ENCODE peak calls at places on chromosomes 3 and 15, in nine cellular contexts. I is transverse colon, J is AG04450, O is psoas muscle, Q is lower lobe of right lung, G is fibroblast of lung, Y is tibial artery, B is adrenal gland, M is neuronal stem cell. C is an unnamed sample.

GRCh38 chr3:167493240-167493639 is 19.4 kb upstream of the SERPINI2 start:
- DNase-seq in Y (no peak), I (no peak), M (no peak), Q (no peak), O (no peak), B (no peak), J (no peak), G (no peak), C (no peak)

GRCh38 chr15:56249080-56249479 is 5.4 kb upstream of the RFX7 start:
- DNase-seq in G (peak; percentile 68), I (peak; percentile 13), M (no peak), O (no peak), B (peak; percentile 29), Y (no peak), Q (no peak), J (no peak), C (no peak)

GRCh38 chr3:121918779-121919483 is 24.7 kb downstream of the SLC15A2 start:
- DNase-seq in Q (no peak), O (no peak), Y (no peak), J (peak; percentile 13), I (no peak), G (peak; percentile 77), B (no peak), M (no peak), C (no peak)

GRCh38 chr3:49805367-49805782 is 2.3 kb downstream of the INKA1 start:
- DNase-seq in Y (peak; percentile 98), B (peak; percentile 61), Q (peak; percentile 79), M (no peak), I (peak; percentile 50), O (peak; percentile 94), J (no peak), G (peak; percentile 88), C (no peak)

GRCh38 chr15:51708013-51708412 is 26.7 kb downstream of the SCG3 start:
- DNase-seq in J (no peak), B (no peak), Y (no peak), O (no peak), Q (no peak), M (no peak), I (no peak), G (no peak), C (no peak)

GRCh38 chr15:76993114-76993715 is 1.7 kb upstream of the PSTPIP1 start:
- DNase-seq in B (no peak), M (no peak), Y (peak; percentile 45), J (no peak), I (peak; percentile 6), O (no peak), Q (no peak), G (no peak), C (no peak)

GRCh38 chr3:128382221-128382807 is 84.4 kb downstream of the DNAJB8 start:
- DNase-seq in G (no peak), Y (peak; percentile 79), J (no peak), I (peak; percentile 74), Q (no peak), O (no peak), M (no peak), B (peak; percentile 72), C (no peak)

GRCh38 chr15:51288143-51289065 is 50.0 kb downstream of the CYP19A1 start:
- DNase-seq in G (peak; percentile 64), I (peak; percentile 19), M (no peak), Q (no peak), B (no peak), O (no peak), J (no peak), Y (no peak), C (no peak)

GRCh38 chr3:5254281-5255048 is 67.0 kb downstream of the EDEM1 start:
- DNase-seq in M (no peak), Q (no peak), G (no peak), Y (no peak), I (no peak), J (no peak), O (no peak), B (no peak), C (no peak)

GRCh38 chr3:5252111-5252510 is 64.6 kb downstream of the EDEM1 start:
- DNase-seq in O (no peak), M (no peak), Y (no peak), G (no peak), I (no peak), J (no peak), B (no peak), Q (no peak), C (no peak)

GRCh38 chr3:5250467-5251195 is 63.1 kb downstream of the EDEM1 start:
- DNase-seq in B (no peak), M (no peak), O (no peak), Q (no peak), J (no peak), I (peak; percentile 15), G (peak; percentile 3), Y (no peak), C (no peak)

GRCh38 chr3:5245927-5246326 is 58.4 kb downstream of the EDEM1 start:
- DNase-seq in O (no peak), B (no peak), M (no peak), Q (no peak), G (no peak), Y (no peak), I (no peak), J (no peak), C (no peak)

DNA sequence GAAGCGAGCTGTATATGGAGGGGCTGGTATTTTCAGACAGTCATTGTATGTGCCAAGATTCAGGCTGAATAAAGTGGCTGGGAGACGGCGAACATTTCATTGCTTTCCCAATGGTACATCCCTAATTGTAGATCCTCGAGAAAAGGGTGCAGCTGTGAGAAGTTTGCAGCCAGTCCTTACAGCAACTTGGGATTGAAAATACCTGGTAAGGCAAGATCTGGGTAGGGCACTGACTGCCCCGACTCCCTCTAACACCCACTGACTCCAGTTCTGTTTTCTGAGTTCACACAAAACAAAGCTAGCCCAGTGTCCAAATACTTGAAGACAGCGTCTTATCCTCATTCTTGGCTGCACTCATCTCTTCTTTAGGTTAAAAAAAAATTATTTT is 63.7 kb downstream of the EDEM1 start:
- DNase-seq in Q (no peak), O (no peak), Y (no peak), I (no peak), B (no peak), J (no peak), G (no peak), M (no peak), C (no peak)
- H3K4me3 ChIP-seq in Q (peak overlapping the region; percentile 11), O (peak overlapping the region; percentile 48), Y (peak overlapping the region; percentile 18), I (peak overlapping the region; percentile 22), B (no peak overlapping the region), J (peak overlapping the region; percentile 40), G (peak overlapping the region; percentile 38), M (no peak overlapping the region), C (no peak overlapping the region)

DNA sequence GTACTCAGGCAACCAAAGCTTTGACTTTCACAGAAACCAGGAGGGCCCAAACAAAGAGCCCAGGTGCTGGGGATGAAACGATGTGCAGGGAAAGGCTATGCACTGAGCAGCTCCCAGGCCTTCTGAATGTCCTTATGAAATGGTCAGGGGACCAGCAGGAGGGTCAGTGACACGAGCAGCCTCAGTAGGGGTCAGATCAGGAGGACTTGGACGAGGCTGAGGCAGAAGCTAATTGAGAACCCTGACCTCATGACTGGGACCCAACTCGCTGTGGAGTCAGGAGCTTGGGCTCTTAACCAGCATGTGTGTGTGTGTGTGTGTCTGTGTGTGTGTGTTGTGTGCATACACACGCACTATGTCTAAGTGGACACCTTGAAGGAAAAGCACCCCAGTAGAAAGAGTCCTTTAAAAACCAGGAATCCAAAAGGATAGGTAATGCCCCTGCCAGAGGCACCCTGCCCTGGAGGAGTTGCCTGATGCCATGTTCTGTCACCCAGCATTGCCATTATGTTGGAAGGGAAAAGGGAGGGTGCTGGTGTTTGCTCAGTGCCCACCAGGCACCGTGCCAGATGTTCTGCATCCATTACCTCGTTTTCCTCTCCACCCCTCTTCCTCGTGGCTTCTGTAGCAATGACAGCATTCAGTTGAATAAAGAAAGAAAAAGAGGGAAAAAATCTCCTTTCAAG is 50.9 kb downstream of the CORO2B start:
- DNase-seq in M (no peak), I (no peak), J (no peak), Y (no peak), G (no peak), O (no peak), B (no peak), Q (no peak), C (no peak)
- H3K27me3 ChIP-seq in M (no peaks in the 10 kb centered on the region), I (peaks cover 25% of the 10 kb centered on the region), J (no peaks in the 10 kb centered on the region), Y (no peaks in the 10 kb centered on the region), G (no peaks in the 10 kb centered on the region), O (no peaks in the 10 kb centered on the region), B (no peaks in the 10 kb centered on the region), Q (no peaks in the 10 kb centered on the region), C (no peaks in the 10 kb centered on the region)

GRCh38 chr3:43766672-43767465 is 76.1 kb downstream of the ABHD5 start:
- DNase-seq in B (no peak), G (no peak), Q (no peak), Y (no peak), J (no peak), M (no peak), I (no peak), O (no peak), C (peak; percentile 53)

GRCh38 chr3:43769471-43770425 is 79.0 kb downstream of the ABHD5 start:
- DNase-seq in G (peak; percentile 95), I (peak; percentile 98), Y (peak; percentile 99), J (peak; percentile 88), B (peak; percentile 99), Q (peak; percentile 99), O (peak; percentile 98), M (peak; percentile 88), C (peak; percentile 78)

GRCh38 chr3:43770426-43771103 is 79.8 kb downstream of the ABHD5 start:
- DNase-seq in J (no peak), M (no peak), O (peak; percentile 70), Y (peak; percentile 87), I (peak; percentile 69), Q (peak; percentile 68), B (peak; percentile 94), G (no peak), C (no peak)

GRCh38 chr3:43768594-43768993 is 77.9 kb downstream of the ABHD5 start:
- DNase-seq in M (no peak), I (peak; percentile 16), O (peak; percentile 57), J (no peak), B (peak; percentile 60), Q (peak; percentile 58), Y (peak; percentile 77), G (peak; percentile 87), C (no peak)

DNA sequence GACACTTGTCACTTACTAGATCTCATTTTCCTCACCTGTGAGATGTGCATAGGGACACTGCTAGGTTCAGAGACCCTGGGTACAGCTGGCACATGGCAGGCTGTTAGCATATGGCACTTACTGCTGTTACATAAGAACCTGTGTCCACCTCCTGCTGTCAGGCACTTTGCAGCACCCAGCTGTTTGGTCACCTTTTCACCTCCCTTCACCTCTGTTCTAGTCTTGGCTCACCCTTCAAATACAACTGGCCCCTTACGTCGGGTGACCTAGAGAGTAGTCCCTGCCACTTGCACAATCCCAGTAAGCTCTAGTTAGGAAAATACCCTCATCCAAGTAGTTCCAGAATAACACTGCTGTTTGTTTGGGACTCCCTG is 78.3 kb downstream of the ABHD5 start:
- DNase-seq in M (no peak), Q (no peak), I (no peak), J (no peak), G (no peak), B (no peak), Y (no peak), O (no peak), C (no peak)
- H3K4me3 ChIP-seq in M (no peak overlapping the region), Q (peak overlapping the region; percentile 39), I (no peak overlapping the region), J (peak overlapping the region; percentile 31), G (no peak overlapping the region), B (no peak overlapping the region), Y (peak overlapping the region; percentile 33), O (peak overlapping the region; percentile 54), C (no peak overlapping the region)

GRCh38 chr3:160159346-160159745 is 65.9 kb upstream of the C3orf80 start:
- DNase-seq in Q (no peak), J (no peak), O (no peak), I (no peak), B (no peak), Y (no peak), G (no peak), M (no peak), C (no peak)

GRCh38 chr3:160154033-160154432 is 71.2 kb upstream of the C3orf80 start:
- DNase-seq in G (no peak), J (no peak), B (no peak), O (no peak), Q (no peak), Y (no peak), M (no peak), I (no peak), C (no peak)

GRCh38 chr3:160159806-160160205 is 65.4 kb upstream of the C3orf80 start:
- DNase-seq in I (no peak), G (no peak), Q (no peak), J (no peak), B (no peak), O (no peak), M (no peak), Y (no peak), C (no peak)

GRCh38 chr3:160152638-160153037 is 72.6 kb upstream of the C3orf80 start:
- DNase-seq in Q (no peak), O (no peak), J (no peak), I (no peak), G (no peak), Y (no peak), M (no peak), B (peak; percentile 33), C (no peak)

GRCh38 chr3:160157321-160157720 is 67.9 kb upstream of the C3orf80 start:
- DNase-seq in I (no peak), G (no peak), B (no peak), J (no peak), O (no peak), M (no peak), Q (no peak), Y (no peak), C (no peak)
- H3K27me3 ChIP-seq in I (no peaks in the 10 kb centered on the region), G (no peaks in the 10 kb centered on the region), B (no peaks in the 10 kb centered on the region), J (no peaks in the 10 kb centered on the region), O (no peaks in the 10 kb centered on the region), M (peaks cover 13% of the 10 kb centered on the region), Q (no peaks in the 10 kb centered on the region), Y (no peaks in the 10 kb centered on the region), C (no peaks in the 10 kb centered on the region)